ENCODE peak calls at places on chromosomes 4 and X, in four cellular contexts. T is mucosa of descending colon, X is GM23338, C is adrenal gland. H is an unnamed sample.
A peak's percentile ranks its signal among the peaks of the same experiment; 100 is the strongest.

GRCh38 chr4:8353912-8354453 is 84.4 kb downstream of the HTRA3 start:
- DNase-seq in C (no peak), X (no peak), T (no peak), H (no peak)

GRCh38 chr4:34973632-34974312 is 1270.5 kb downstream of the ARAP2 start:
- DNase-seq in X (no peak), C (no peak), T (no peak), H (no peak)

GRCh38 chr4:36260714-36261113 is 16.4 kb upstream of the ARAP2 start:
- DNase-seq in T (no peak), C (no peak), X (no peak), H (no peak)

GRCh38 chr4:86400216-86400615 is 40.4 kb upstream of the MAPK10 start:
- DNase-seq in C (no peak), T (no peak), X (no peak), H (no peak)

GRCh38 chr4:187366530-187367279 is 628.9 kb upstream of the ZFP42 start:
- DNase-seq in C (no peak), T (no peak), X (peak; percentile 10), H (no peak)

GRCh38 chr4:41734366-41734765 is 14.2 kb downstream of the PHOX2B start:
- DNase-seq in T (no peak), X (no peak), C (no peak), H (no peak)

GRCh38 chr4:161554372-161554990 is 609.3 kb downstream of the FSTL5 start:
- DNase-seq in C (no peak), T (no peak), X (no peak), H (no peak)

GRCh38 chr4:102299708-102300107 is 45.6 kb downstream of the SLC39A8 start:
- DNase-seq in X (peak; percentile 90), T (no peak), C (no peak), H (peak; percentile 6)

GRCh38 chr4:8267077-8267476 is 2.5 kb upstream of the HTRA3 start:
- DNase-seq in C (peak; percentile 72), T (no peak), X (peak; percentile 87), H (peak; percentile 85)

GRCh38 chr4:158159718-158160094 is 13.1 kb downstream of the GASK1B start:
- DNase-seq in T (no peak), C (no peak), X (no peak), H (no peak)

GRCh38 chrX:102934624-102935023 is 2.4 kb upstream of the RAB40AL start:
- DNase-seq in X (peak; percentile 41), C (no peak), T (no peak), H (no peak)

GRCh38 chr4:165464813-165465381 is 86.1 kb downstream of the CPE start:
- DNase-seq in X (peak; percentile 64), T (no peak), C (no peak), H (no peak)

GRCh38 chr4:115515379-115516171 is 402.2 kb upstream of the NDST4 start:
- DNase-seq in C (no peak), T (no peak), X (no peak), H (no peak)

GRCh38 chr4:140928880-140929279 is 172.7 kb upstream of the TBC1D9 start:
- DNase-seq in T (no peak), X (no peak), C (no peak), H (no peak)

GRCh38 chr4:14180983-14181601 is 553.6 kb upstream of the BOD1L1 start:
- DNase-seq in C (no peak), X (no peak), T (no peak), H (no peak)

GRCh38 chr4:75908555-75908954 is 6.3 kb upstream of the PPEF2 start:
- DNase-seq in T (no peak), X (no peak), C (no peak), H (no peak)

GRCh38 chr4:104971458-104971857 is 175.2 kb upstream of the TET2 start:
- DNase-seq in X (no peak), T (no peak), C (no peak), H (no peak)

GRCh38 chr4:186761281-186761897 is 37.7 kb upstream of the FAT1 start:
- DNase-seq in C (no peak), X (no peak), T (no peak), H (no peak)

GRCh38 chr4:177255359-177255758 is 54.3 kb upstream of the NEIL3 start:
- DNase-seq in C (no peak), X (peak; percentile 17), T (no peak), H (no peak)

GRCh38 chr4:153222162-153222789 is 18.0 kb downstream of the TRIM2 start:
- DNase-seq in C (peak; percentile 82), X (peak; percentile 84), T (no peak), H (peak; percentile 58)

GRCh38 chrX:118975831-118976598 is 1.6 kb downstream of the LONRF3 start:
- DNase-seq in C (peak; percentile 89), T (peak; percentile 81), X (peak; percentile 32), H (peak; percentile 58)

GRCh38 chrX:49704692-49705404 is 9.1 kb upstream of the PAGE1 start:
- DNase-seq in X (no peak), T (no peak), C (no peak), H (no peak)

GRCh38 chr4:81651500-81651899 is 179.8 kb upstream of the RASGEF1B start:
- DNase-seq in C (no peak), T (no peak), X (no peak), H (no peak)

GRCh38 chr4:20687894-20688293 is 12.4 kb upstream of the PACRGL start:
- DNase-seq in T (no peak), C (no peak), X (no peak), H (no peak)

GRCh38 chr4:74327751-74328150 is 19.5 kb downstream of the EPGN start:
- DNase-seq in T (no peak), X (no peak), C (no peak), H (no peak)

GRCh38 chr4:5974321-5974720 is 43.9 kb downstream of the C4orf50 start:
- DNase-seq in C (no peak), X (no peak), T (no peak), H (no peak)

GRCh38 chr4:77959566-77960338 is 97.1 kb downstream of the MRPL1 start:
- DNase-seq in T (no peak), X (peak; percentile 82), C (no peak), H (peak; percentile 21)

GRCh38 chr4:88803600-88804096 is 106.0 kb upstream of the NAP1L5 start:
- DNase-seq in T (no peak), X (no peak), C (peak; percentile 39), H (no peak)

GRCh38 chr4:119731146-119731742 is 102.6 kb upstream of the PDE5A start:
- DNase-seq in T (no peak), X (peak; percentile 2), C (no peak), H (no peak)

GRCh38 chr4:73692701-73693100 is 47.7 kb upstream of the CXCL8 start:
- DNase-seq in X (no peak), T (no peak), C (no peak), H (no peak)

GRCh38 chr4:88765729-88766128 is 68.1 kb upstream of the NAP1L5 start:
- DNase-seq in X (no peak), C (peak; percentile 70), T (no peak), H (peak; percentile 33)

GRCh38 chr4:112510191-112510467 is 5.9 kb downstream of the NEUROG2 start:
- DNase-seq in C (no peak), X (no peak), T (no peak), H (no peak)

GRCh38 chr4:5865896-5866599 is 26.8 kb downstream of the CRMP1 start:
- DNase-seq in T (no peak), C (no peak), X (no peak), H (no peak)

GRCh38 chr4:28225005-28225404 is 1364.4 kb downstream of the STIM2 start:
- DNase-seq in T (no peak), C (no peak), X (peak; percentile 75), H (no peak)

GRCh38 chr4:105957680-105958079 is 62.4 kb downstream of the NPNT start:
- DNase-seq in X (no peak), T (no peak), C (no peak), H (no peak)

GRCh38 chr4:187550256-187550950 is 445.2 kb upstream of the ZFP42 start:
- DNase-seq in C (no peak), X (no peak), T (no peak), H (no peak)

GRCh38 chrX:12579311-12579710 is 211.9 kb upstream of the PRPS2 start:
- DNase-seq in X (no peak), T (no peak), C (no peak), H (no peak)

DNA sequence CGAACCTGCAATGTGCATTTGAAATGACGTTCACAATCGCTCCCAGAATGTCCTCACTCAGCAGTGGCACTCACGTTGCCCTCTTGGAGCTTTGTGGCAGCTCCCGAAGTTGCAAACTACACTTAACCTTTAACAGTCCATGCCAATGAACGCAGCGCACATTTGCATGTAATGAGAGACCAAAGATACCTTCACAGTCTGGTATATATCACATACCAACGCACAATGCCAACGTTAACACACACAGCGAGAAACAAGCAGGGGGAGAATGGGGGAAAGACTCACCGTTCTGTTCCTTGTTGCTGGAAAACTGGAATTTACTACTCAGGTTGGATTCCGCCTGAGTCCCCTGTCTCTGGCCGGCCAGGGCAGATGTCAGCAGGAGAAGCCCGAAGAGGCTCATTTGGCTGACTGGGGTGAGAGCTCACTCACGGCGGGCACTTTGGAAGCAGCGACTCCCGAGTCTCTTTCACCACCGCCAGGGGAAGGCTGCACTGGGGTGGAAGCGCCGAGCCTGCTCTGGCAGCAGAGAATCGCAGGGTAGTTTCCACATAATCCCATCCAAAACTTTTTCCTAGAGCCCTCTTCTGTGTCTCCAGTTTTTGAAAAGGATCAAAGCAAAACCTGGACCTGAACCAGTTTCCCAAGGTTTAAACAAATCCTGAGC is 965 bp downstream of the PDGFC start:
- DNase-seq in T (peak; percentile 58), C (peak; percentile 76), X (peak; percentile 72), H (peak; percentile 48)
- TF ChIP-seq CTCF in T (no peak), C (peak; percentile 65), X (no peak), H (peak; percentile 38)

GRCh38 chr4:47590325-47590724 is 105.2 kb downstream of the ATP10D start:
- DNase-seq in C (no peak), T (no peak), X (no peak), H (no peak)
- H3K36me3 ChIP-seq in C (no peaks in the 10 kb centered on the region), T (no peaks in the 10 kb centered on the region), X (no peaks in the 10 kb centered on the region), H (peaks cover 89% of the 10 kb centered on the region)

GRCh38 chrX:39609941-39610340 is 487.8 kb downstream of the BCOR start:
- DNase-seq in C (no peak), X (no peak), T (no peak), H (no peak)
- TF ChIP-seq CTCF in C (no peak), X (peak; percentile 19), T (no peak), H (no peak)

GRCh38 chrX:2719774-2720447 is 28.8 kb downstream of the CD99 start:
- DNase-seq in T (no peak), C (no peak), X (no peak), H (no peak)
- H3K36me3 ChIP-seq in T (peaks cover 4% of the 10 kb centered on the region), C (no peaks in the 10 kb centered on the region), X (no peaks in the 10 kb centered on the region), H (peaks cover 100% of the 10 kb centered on the region)

GRCh38 chr4:17316566-17316965 is 195.3 kb downstream of the QDPR start:
- DNase-seq in X (no peak), C (no peak), T (no peak), H (no peak)

GRCh38 chr4:17320046-17320445 is 191.8 kb downstream of the QDPR start:
- DNase-seq in T (no peak), X (no peak), C (no peak), H (no peak)

GRCh38 chr4:17313194-17313593 is 198.7 kb downstream of the QDPR start:
- DNase-seq in T (no peak), C (no peak), X (no peak), H (peak; percentile 17)

GRCh38 chr4:17317526-17317925 is 194.4 kb downstream of the QDPR start:
- DNase-seq in C (no peak), T (no peak), X (no peak), H (no peak)

GRCh38 chr4:17315459-17315858 is 196.4 kb downstream of the QDPR start:
- DNase-seq in X (no peak), T (no peak), C (no peak), H (no peak)
- TF ChIP-seq CTCF in X (peak; percentile 51), T (no peak), C (no peak), H (no peak)

H was measured in heart right ventricle.